ENCODE peak calls at places on chromosomes 3 and 15, in seven cellular contexts. I, K, F, G, Q, M and U are unnamed samples.

GRCh38 chr3:50194903-50195500 is 3.6 kb downstream of the GNAT1 start:
- DNase-seq in I (no peak), G (no peak), M (peak), Q (no peak), K (peak), F (no peak), U (no peak)

GRCh38 chr3:146164071-146164470 is 3.1 kb upstream of the PLOD2 start:
- DNase-seq in G (no peak), Q (no peak), M (no peak), I (no peak), F (no peak), K (no peak), U (no peak)

GRCh38 chr15:74176262-74177208 is 3.0 kb downstream of the ISLR start:
- DNase-seq in M (peak), K (no peak), Q (no peak), G (no peak), F (no peak), I (no peak), U (peak)

GRCh38 chr15:71761649-71762048 is 48.7 kb upstream of the NR2E3 start:
- DNase-seq in I (peak), Q (no peak), F (peak), G (no peak), M (no peak), K (no peak), U (no peak)

GRCh38 chr3:52210550-52211046 is 12.6 kb downstream of the ALAS1 start:
- DNase-seq in M (no peak), I (no peak), K (no peak), Q (no peak), F (no peak), G (no peak), U (no peak)

GRCh38 chr3:143465638-143466037 is 346.1 kb downstream of the CHST2 start:
- DNase-seq in M (no peak), F (no peak), I (no peak), K (no peak), Q (no peak), G (no peak), U (no peak)

GRCh38 chr3:190097617-190098016 is 23.1 kb downstream of the P3H2 start:
- DNase-seq in Q (no peak), M (peak), F (no peak), G (no peak), K (no peak), I (no peak), U (no peak)

GRCh38 chr15:48796930-48797329 is 13.9 kb downstream of the CEP152 start:
- DNase-seq in G (no peak), M (no peak), K (no peak), Q (no peak), F (no peak), I (no peak), U (no peak)

GRCh38 chr15:92631721-92632120 is 23.9 kb downstream of the FAM174B start:
- DNase-seq in G (no peak), F (no peak), K (no peak), I (no peak), M (no peak), Q (no peak), U (peak)

GRCh38 chr3:20583648-20584047 is 397.6 kb upstream of the SGO1 start:
- DNase-seq in K (no peak), G (no peak), F (no peak), I (no peak), M (no peak), Q (no peak), U (no peak)

GRCh38 chr3:69444980-69445379 is 59.1 kb upstream of the FRMD4B start:
- DNase-seq in K (peak), Q (no peak), M (no peak), F (no peak), I (no peak), G (no peak), U (no peak)

GRCh38 chr3:32399030-32399620 is 7.5 kb downstream of the CMTM7 start:
- DNase-seq in F (peak), I (no peak), M (peak), Q (no peak), G (no peak), K (no peak), U (no peak)

GRCh38 chr3:105614288-105615030 is 247.8 kb downstream of the ALCAM start:
- DNase-seq in F (no peak), M (no peak), Q (no peak), G (no peak), K (no peak), I (no peak), U (no peak)

GRCh38 chr15:73755481-73755880 is 2.3 kb upstream of the INSYN1 start:
- DNase-seq in F (no peak), G (no peak), I (no peak), M (no peak), Q (no peak), K (no peak), U (no peak)

GRCh38 chr3:155778441-155778840 is 27.6 kb downstream of the C3orf33 start:
- DNase-seq in F (no peak), I (no peak), G (no peak), M (no peak), K (no peak), Q (no peak), U (no peak)

GRCh38 chr15:50107591-50108408 is 11.2 kb downstream of the ATP8B4 start:
- DNase-seq in M (no peak), G (no peak), Q (no peak), F (no peak), K (no peak), I (no peak), U (no peak)

GRCh38 chr15:25052191-25052999 is 97.6 kb downstream of the SNRPN start:
- DNase-seq in F (no peak), I (no peak), Q (peak), M (no peak), K (no peak), G (no peak), U (no peak)
- H3K4me3 ChIP-seq in F (no peak), I (no peak), Q (no peak), M (no peak), K (no peak), G (no peak), U (no peak)

DNA sequence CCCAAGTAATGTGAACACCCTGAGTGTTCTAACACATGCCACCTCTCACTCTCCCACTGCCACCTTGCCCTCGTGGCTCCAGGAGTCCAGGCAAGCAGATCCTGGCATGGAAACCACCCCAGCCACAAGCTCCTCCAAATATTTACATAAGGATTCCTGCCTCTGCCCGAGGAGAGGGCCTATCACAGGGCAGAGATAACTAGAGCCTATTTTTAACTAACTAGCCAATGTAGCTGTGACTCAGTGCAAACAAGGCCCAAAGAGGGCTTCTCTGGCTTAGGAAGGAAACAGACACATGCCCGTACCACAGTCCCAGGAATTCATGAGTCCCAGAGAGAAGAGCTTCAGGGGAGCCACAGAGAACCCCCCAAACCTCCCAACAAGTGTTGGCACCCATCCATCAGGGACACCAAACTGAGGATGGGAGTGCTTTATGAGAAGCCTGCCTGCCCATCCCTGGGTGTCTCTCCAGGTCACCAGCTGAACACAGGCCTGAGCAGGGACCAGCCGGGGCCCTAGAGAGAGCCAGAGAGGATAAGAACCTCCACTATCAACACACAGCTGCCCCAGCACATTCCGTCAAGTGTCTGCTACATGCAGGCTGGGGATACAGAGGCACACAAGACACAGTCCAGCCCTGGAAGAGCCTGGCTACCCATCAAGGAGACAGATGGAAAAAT is 9.2 kb downstream of the FYCO1 start:
- DNase-seq in Q (no peak), G (no peak), M (no peak), I (peak), K (peak), F (peak), U (no peak)
- H3K27ac ChIP-seq in Q (peak), G (peak), M (no peak), I (peak), K (peak), F (peak), U (peak)

GRCh38 chr15:76190767-76191538 is 120.3 kb downstream of the ETFA start:
- DNase-seq in Q (peak), G (no peak), I (peak), M (peak), K (peak), F (peak), U (peak)
- H3K4me3 ChIP-seq in Q (no peak), G (peak), I (no peak), M (peak), K (no peak), F (peak), U (peak)

DNA sequence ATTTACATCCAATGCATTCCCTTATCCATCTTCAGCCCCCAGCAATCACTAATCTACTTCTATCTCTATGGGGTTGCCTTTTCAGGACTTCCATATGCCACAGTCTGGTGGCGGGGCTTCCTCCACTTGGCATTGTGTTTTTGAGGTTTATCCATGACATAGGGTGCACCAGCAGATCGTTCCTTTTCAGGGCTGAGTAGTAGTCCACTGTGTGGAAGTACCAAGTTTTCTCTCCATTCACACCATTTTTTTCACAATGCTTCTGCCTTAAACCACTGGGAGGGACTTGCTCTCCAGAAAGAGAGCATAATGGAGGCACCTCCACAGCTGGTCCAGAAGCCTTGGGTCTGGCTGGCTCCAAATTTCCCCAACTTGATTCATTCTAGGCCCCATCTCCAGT is 144.0 kb upstream of the IQSEC1 start:
- DNase-seq in Q (no peak), K (no peak), I (no peak), F (no peak), G (no peak), M (no peak), U (no peak)
- H3K27ac ChIP-seq in Q (no peak), K (no peak), I (no peak), F (peak), G (no peak), M (no peak), U (no peak)